ENCODE peak calls at places on chromosomes 2 and 18, in five cellular contexts. One of them, this sample, is unnamed. For H3K4me1, the result is how much of the 10 kb centered on the place peaks cover.

GRCh38 chr2:47091118-47091517 is 64.0 kb downstream of the STPG4 start:
- DNase-seq in left lung: no peak
- DNase-seq in mucosa of descending colon: no peak
- DNase-seq in sigmoid colon: no peak
- DNase-seq in tibial nerve: no peak
- DNase-seq in this sample: no peak

GRCh38 chr18:79853303-79853992 is 55.7 kb downstream of the KCNG2 start:
- DNase-seq in left lung: peak
- DNase-seq in mucosa of descending colon: no peak
- DNase-seq in sigmoid colon: no peak
- DNase-seq in tibial nerve: no peak
- DNase-seq in this sample: no peak

GRCh38 chr2:7748717-7749415 is 831.7 kb downstream of the RNF144A start:
- DNase-seq in left lung: no peak
- DNase-seq in mucosa of descending colon: peak
- DNase-seq in sigmoid colon: no peak
- DNase-seq in tibial nerve: no peak
- DNase-seq in this sample: no peak

GRCh38 chr2:123195957-123196356 is 829.1 kb upstream of the CNTNAP5 start:
- DNase-seq in left lung: no peak
- DNase-seq in mucosa of descending colon: no peak
- DNase-seq in sigmoid colon: no peak
- DNase-seq in tibial nerve: no peak
- DNase-seq in this sample: no peak

GRCh38 chr18:1017679-1018078 is 113.0 kb downstream of the ADCYAP1 start:
- DNase-seq in left lung: no peak
- DNase-seq in mucosa of descending colon: no peak
- DNase-seq in sigmoid colon: no peak
- DNase-seq in tibial nerve: no peak
- DNase-seq in this sample: no peak

GRCh38 chr2:210443527-210443926 is 33.0 kb downstream of the LANCL1 start:
- DNase-seq in left lung: no peak
- DNase-seq in mucosa of descending colon: no peak
- DNase-seq in sigmoid colon: no peak
- DNase-seq in tibial nerve: no peak
- DNase-seq in this sample: no peak

GRCh38 chr2:176536739-176537138 is 267.5 kb downstream of the MTX2 start:
- DNase-seq in left lung: no peak
- DNase-seq in mucosa of descending colon: no peak
- DNase-seq in sigmoid colon: no peak
- DNase-seq in tibial nerve: no peak
- DNase-seq in this sample: no peak

GRCh38 chr18:21241224-21242131 is 554 bp upstream of the GREB1L start:
- DNase-seq in left lung: no peak
- DNase-seq in mucosa of descending colon: no peak
- DNase-seq in sigmoid colon: no peak
- DNase-seq in tibial nerve: no peak
- DNase-seq in this sample: no peak

GRCh38 chr2:219448776-219449476 is 14.3 kb downstream of the SPEG start:
- DNase-seq in left lung: no peak
- DNase-seq in mucosa of descending colon: no peak
- DNase-seq in sigmoid colon: peak
- DNase-seq in tibial nerve: no peak
- DNase-seq in this sample: peak

GRCh38 chr2:38075436-38076249 is at the start of gene CYP1B1:
- DNase-seq in left lung: peak
- DNase-seq in mucosa of descending colon: no peak
- DNase-seq in sigmoid colon: peak
- DNase-seq in tibial nerve: no peak
- DNase-seq in this sample: no peak

GRCh38 chr2:170148161-170148560 is 29.8 kb upstream of the MYO3B start:
- DNase-seq in left lung: no peak
- DNase-seq in mucosa of descending colon: no peak
- DNase-seq in sigmoid colon: no peak
- DNase-seq in tibial nerve: no peak
- DNase-seq in this sample: no peak

GRCh38 chr2:144249035-144249637 is 270.8 kb downstream of the ZEB2 start:
- DNase-seq in left lung: no peak
- DNase-seq in mucosa of descending colon: no peak
- DNase-seq in sigmoid colon: no peak
- DNase-seq in tibial nerve: no peak
- DNase-seq in this sample: no peak

GRCh38 chr2:68774569-68775271 is 40.1 kb downstream of the ARHGAP25 start:
- DNase-seq in left lung: peak
- DNase-seq in mucosa of descending colon: peak
- DNase-seq in sigmoid colon: peak
- DNase-seq in tibial nerve: peak
- DNase-seq in this sample: peak

GRCh38 chr2:71672011-71672639 is 218.8 kb downstream of the DYSF start:
- DNase-seq in left lung: no peak
- DNase-seq in mucosa of descending colon: no peak
- DNase-seq in sigmoid colon: no peak
- DNase-seq in tibial nerve: no peak
- DNase-seq in this sample: no peak

GRCh38 chr2:45409677-45410076 is 201.4 kb downstream of the SRBD1 start:
- DNase-seq in left lung: no peak
- DNase-seq in mucosa of descending colon: no peak
- DNase-seq in sigmoid colon: no peak
- DNase-seq in tibial nerve: no peak
- DNase-seq in this sample: no peak

GRCh38 chr2:113992090-113992489 is 102.2 kb downstream of the ACTR3 start:
- DNase-seq in left lung: no peak
- DNase-seq in mucosa of descending colon: no peak
- DNase-seq in sigmoid colon: no peak
- DNase-seq in tibial nerve: no peak
- DNase-seq in this sample: no peak

GRCh38 chr18:60684843-60685513 is 312.4 kb upstream of the MC4R start:
- DNase-seq in left lung: no peak
- DNase-seq in mucosa of descending colon: no peak
- DNase-seq in sigmoid colon: no peak
- DNase-seq in tibial nerve: no peak
- DNase-seq in this sample: no peak

GRCh38 chr2:169331461-169331860 is 30.9 kb downstream of the LRP2 start:
- DNase-seq in left lung: no peak
- DNase-seq in mucosa of descending colon: no peak
- DNase-seq in sigmoid colon: no peak
- DNase-seq in tibial nerve: no peak
- DNase-seq in this sample: no peak

GRCh38 chr2:207505728-207506127 is 24.0 kb upstream of the CREB1 start:
- DNase-seq in left lung: no peak
- DNase-seq in mucosa of descending colon: no peak
- DNase-seq in sigmoid colon: no peak
- DNase-seq in tibial nerve: no peak
- DNase-seq in this sample: no peak

GRCh38 chr2:52976132-52976949 is 791.3 kb upstream of the CHAC2 start:
- DNase-seq in left lung: no peak
- DNase-seq in mucosa of descending colon: no peak
- DNase-seq in sigmoid colon: no peak
- DNase-seq in tibial nerve: no peak
- DNase-seq in this sample: no peak

GRCh38 chr2:215692387-215693079 is 256.7 kb upstream of the FN1 start:
- DNase-seq in left lung: no peak
- DNase-seq in mucosa of descending colon: no peak
- DNase-seq in sigmoid colon: no peak
- DNase-seq in tibial nerve: no peak
- DNase-seq in this sample: no peak

GRCh38 chr2:34308140-34308539 is 709.0 kb upstream of the FAM98A start:
- DNase-seq in left lung: no peak
- DNase-seq in mucosa of descending colon: no peak
- DNase-seq in sigmoid colon: no peak
- DNase-seq in tibial nerve: no peak
- DNase-seq in this sample: no peak

GRCh38 chr2:71563872-71564271 is 110.5 kb downstream of the DYSF start:
- DNase-seq in left lung: peak
- DNase-seq in mucosa of descending colon: no peak
- DNase-seq in sigmoid colon: no peak
- DNase-seq in tibial nerve: no peak
- DNase-seq in this sample: no peak

GRCh38 chr2:6934329-6934728 is 17.1 kb downstream of the RNF144A start:
- DNase-seq in left lung: no peak
- DNase-seq in mucosa of descending colon: no peak
- DNase-seq in sigmoid colon: no peak
- DNase-seq in tibial nerve: no peak
- DNase-seq in this sample: no peak

GRCh38 chr2:201363857-201364560 is 6.9 kb upstream of the FLACC1 start:
- DNase-seq in left lung: no peak
- DNase-seq in mucosa of descending colon: no peak
- DNase-seq in sigmoid colon: no peak
- DNase-seq in tibial nerve: no peak
- DNase-seq in this sample: no peak

GRCh38 chr2:177692042-177692823 is 299.7 kb downstream of the AGPS start:
- DNase-seq in left lung: no peak
- DNase-seq in mucosa of descending colon: no peak
- DNase-seq in sigmoid colon: no peak
- DNase-seq in tibial nerve: no peak
- DNase-seq in this sample: no peak

GRCh38 chr2:69177785-69178636 is 165.0 kb downstream of the ANTXR1 start:
- DNase-seq in left lung: peak
- DNase-seq in mucosa of descending colon: peak
- DNase-seq in sigmoid colon: peak
- DNase-seq in tibial nerve: peak
- DNase-seq in this sample: no peak

GRCh38 chr2:201661366-201661765 is 18.1 kb upstream of the TMEM237 start:
- DNase-seq in left lung: no peak
- DNase-seq in mucosa of descending colon: no peak
- DNase-seq in sigmoid colon: no peak
- DNase-seq in tibial nerve: no peak
- DNase-seq in this sample: no peak

DNA sequence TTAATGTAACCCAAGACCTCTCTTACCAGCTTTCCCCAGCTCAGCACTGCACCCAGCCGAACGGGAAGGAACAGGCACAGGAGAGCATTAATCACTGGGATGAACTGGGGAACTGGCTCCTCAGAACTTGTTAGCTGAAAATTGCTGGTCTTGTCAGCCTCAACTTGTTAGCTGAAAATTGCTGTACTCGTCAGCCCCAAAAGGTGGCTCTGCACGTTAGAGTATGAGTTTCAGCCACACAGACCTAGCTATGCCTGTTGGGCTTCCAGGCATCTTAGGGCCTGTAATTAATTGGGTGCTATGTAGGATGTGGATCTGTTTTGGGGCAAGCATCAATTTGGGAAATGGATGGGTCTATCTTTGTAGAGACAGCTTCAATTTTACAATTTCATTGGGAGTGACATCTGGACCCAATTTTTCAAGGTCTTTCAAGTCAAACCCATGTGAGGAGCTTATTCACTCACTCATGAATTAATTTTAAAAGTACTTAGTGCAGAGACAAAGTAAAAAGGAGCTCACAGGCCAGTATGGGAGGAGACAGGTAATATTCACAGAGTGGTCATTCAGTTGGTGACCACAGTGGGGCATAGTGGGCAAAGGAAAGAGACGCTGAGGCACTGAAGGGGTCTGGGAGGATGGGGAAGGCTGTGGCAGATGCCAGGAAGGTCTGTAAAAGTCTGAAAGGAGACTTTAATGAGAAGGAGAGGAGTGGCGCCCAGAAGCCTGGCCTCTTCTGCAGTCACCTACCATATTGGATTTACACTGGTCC is 75.8 kb downstream of the CD8B2 start:
- DNase-seq in left lung: no peak
- DNase-seq in mucosa of descending colon: no peak
- DNase-seq in sigmoid colon: peak
- DNase-seq in tibial nerve: no peak
- DNase-seq in this sample: no peak
- TF ChIP-seq CTCF in left lung: no peak
- TF ChIP-seq CTCF in mucosa of descending colon: no peak
- TF ChIP-seq CTCF in sigmoid colon: no peak
- TF ChIP-seq CTCF in tibial nerve: no peak
- TF ChIP-seq CTCF in this sample: no peak

GRCh38 chr18:76449110-76449453 is 46.0 kb downstream of the ZNF516 start:
- DNase-seq in left lung: no peak
- DNase-seq in mucosa of descending colon: no peak
- DNase-seq in sigmoid colon: peak
- DNase-seq in tibial nerve: no peak
- DNase-seq in this sample: peak
- H3K4me1 ChIP-seq in left lung: half or more
- H3K4me1 ChIP-seq in mucosa of descending colon: under half
- H3K4me1 ChIP-seq in sigmoid colon: half or more
- H3K4me1 ChIP-seq in tibial nerve: under half
- H3K4me1 ChIP-seq in this sample: under half

GRCh38 chr18:69936191-69936558 is 11.5 kb downstream of the CD226 start:
- DNase-seq in left lung: no peak
- DNase-seq in mucosa of descending colon: no peak
- DNase-seq in sigmoid colon: no peak
- DNase-seq in tibial nerve: no peak
- DNase-seq in this sample: no peak

GRCh38 chr18:69944434-69944833 is 3.2 kb downstream of the CD226 start:
- DNase-seq in left lung: no peak
- DNase-seq in mucosa of descending colon: no peak
- DNase-seq in sigmoid colon: no peak
- DNase-seq in tibial nerve: no peak
- DNase-seq in this sample: no peak

GRCh38 chr18:69945220-69946114 is 2.2 kb downstream of the CD226 start:
- DNase-seq in left lung: no peak
- DNase-seq in mucosa of descending colon: no peak
- DNase-seq in sigmoid colon: no peak
- DNase-seq in tibial nerve: no peak
- DNase-seq in this sample: no peak

GRCh38 chr18:69943021-69943420 is 4.7 kb downstream of the CD226 start:
- DNase-seq in left lung: no peak
- DNase-seq in mucosa of descending colon: no peak
- DNase-seq in sigmoid colon: no peak
- DNase-seq in tibial nerve: no peak
- DNase-seq in this sample: no peak

GRCh38 chr18:69941183-69941582 is 6.5 kb downstream of the CD226 start:
- DNase-seq in left lung: no peak
- DNase-seq in mucosa of descending colon: no peak
- DNase-seq in sigmoid colon: no peak
- DNase-seq in tibial nerve: no peak
- DNase-seq in this sample: no peak
- TF ChIP-seq CTCF in left lung: no peak
- TF ChIP-seq CTCF in mucosa of descending colon: no peak
- TF ChIP-seq CTCF in sigmoid colon: no peak
- TF ChIP-seq CTCF in tibial nerve: no peak
- TF ChIP-seq CTCF in this sample: no peak

DNA sequence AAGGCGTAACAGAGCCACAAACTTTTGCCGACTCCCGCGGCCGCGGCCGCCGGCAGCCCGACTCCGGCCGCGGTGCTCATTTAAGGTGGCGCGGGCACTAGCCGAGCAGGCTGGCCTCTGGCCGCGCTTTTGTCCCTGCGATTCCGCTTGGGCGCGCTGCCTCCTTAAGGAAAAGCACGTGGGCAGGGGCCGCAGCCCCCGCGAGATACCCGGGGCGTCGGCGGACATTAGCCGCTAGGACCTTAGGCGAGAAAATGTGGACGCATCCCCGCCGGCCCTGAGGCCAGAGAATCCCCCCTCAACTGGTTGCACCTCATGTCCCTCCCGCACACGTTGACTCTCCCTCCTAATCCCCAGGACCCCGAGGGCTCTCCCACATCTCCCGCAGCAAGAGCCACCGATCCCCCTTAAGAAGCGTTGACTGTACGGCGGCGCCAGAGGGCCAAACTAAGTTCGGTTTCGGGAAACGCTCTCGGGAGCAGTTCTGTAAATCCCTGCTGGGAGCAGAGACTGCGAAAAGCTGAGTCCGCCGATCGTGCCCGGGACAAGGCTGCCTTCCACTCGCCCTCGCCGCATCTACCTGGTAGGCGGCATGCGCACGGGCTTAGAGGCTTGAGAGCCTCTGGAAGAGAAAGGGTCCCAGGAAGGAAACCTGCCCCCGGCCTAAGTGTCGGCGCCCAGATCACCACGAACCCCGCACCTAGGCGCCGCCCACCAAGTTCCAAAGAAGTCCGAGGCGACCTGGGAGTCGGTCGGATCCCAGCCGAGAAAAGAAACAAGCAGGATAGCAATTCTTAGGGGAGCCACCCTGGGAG is 1.8 kb upstream of the SATB2 start:
- DNase-seq in left lung: peak
- DNase-seq in mucosa of descending colon: peak
- DNase-seq in sigmoid colon: peak
- DNase-seq in tibial nerve: peak
- DNase-seq in this sample: peak
- H3K4me1 ChIP-seq in left lung: half or more
- H3K4me1 ChIP-seq in mucosa of descending colon: under half
- H3K4me1 ChIP-seq in sigmoid colon: half or more
- H3K4me1 ChIP-seq in tibial nerve: under half
- H3K4me1 ChIP-seq in this sample: under half